ENCODE peak calls at places on chromosomes 2 and 18, in eight cellular contexts. M, W, V, X, Y, Q, P and B are unnamed samples.

GRCh38 chr2:216490061-216490460 is 8.6 kb upstream of the RPL37A start:
- DNase-seq in P (no peak), Y (peak; percentile 86), M (peak; percentile 81), Q (peak; percentile 32), W (no peak), V (no peak), X (peak; percentile 46), B (peak; percentile 51)

GRCh38 chr18:5295231-5295920 is at the start of gene ZBTB14:
- DNase-seq in V (peak; percentile 36), X (peak; percentile 85), P (peak; percentile 88), Y (peak; percentile 8), M (peak; percentile 64), Q (peak; percentile 42), W (peak; percentile 61), B (peak; percentile 35)

GRCh38 chr2:239464166-239465016 is 63.6 kb upstream of the HDAC4 start:
- DNase-seq in X (no peak), Q (no peak), P (no peak), V (no peak), W (no peak), M (no peak), Y (no peak), B (no peak)

GRCh38 chr2:219045937-219046550 is 4.7 kb upstream of the CFAP65 start:
- DNase-seq in M (peak; percentile 35), P (peak; percentile 85), Q (no peak), Y (peak; percentile 27), W (no peak), X (peak; percentile 67), V (no peak), B (peak; percentile 28)

GRCh38 chr18:10216809-10217208 is 237.6 kb upstream of the APCDD1 start:
- DNase-seq in X (no peak), W (no peak), Q (no peak), V (no peak), P (no peak), M (no peak), Y (no peak), B (no peak)

GRCh38 chr2:23009545-23010149 is 375.3 kb upstream of the KLHL29 start:
- DNase-seq in Q (no peak), Y (peak; percentile 23), M (no peak), X (peak; percentile 20), P (no peak), V (no peak), W (no peak), B (no peak)

GRCh38 chr2:235414422-235414821 is 79.4 kb upstream of the AGAP1 start:
- DNase-seq in P (no peak), W (no peak), Y (no peak), M (no peak), Q (no peak), X (no peak), V (no peak), B (no peak)

GRCh38 chr2:200462136-200462710 is 47.6 kb downstream of the KCTD18 start:
- DNase-seq in X (no peak), M (no peak), Q (no peak), V (no peak), P (no peak), W (no peak), Y (no peak), B (no peak)

GRCh38 chr2:121197369-121198091 is 87.5 kb downstream of the TFCP2L1 start:
- DNase-seq in X (peak; percentile 63), W (no peak), P (no peak), V (no peak), M (peak; percentile 60), Y (peak; percentile 66), Q (no peak), B (peak; percentile 95)

GRCh38 chr2:136448435-136448834 is 316.9 kb upstream of the THSD7B start:
- DNase-seq in Y (no peak), Q (no peak), V (no peak), P (no peak), M (no peak), X (no peak), W (no peak), B (no peak)

GRCh38 chr18:9494778-9495302 is 19.5 kb downstream of the RALBP1 start:
- DNase-seq in Q (no peak), W (no peak), X (no peak), Y (peak; percentile 64), V (no peak), M (peak; percentile 71), P (no peak), B (no peak)

GRCh38 chr2:105882920-105883319 is 138.2 kb downstream of the NCK2 start:
- DNase-seq in M (no peak), V (no peak), Q (no peak), Y (no peak), P (no peak), W (no peak), X (no peak), B (no peak)

GRCh38 chr2:228801451-228801850 is 469.6 kb downstream of the PID1 start:
- DNase-seq in X (no peak), W (no peak), V (no peak), P (no peak), Y (no peak), Q (no peak), M (peak; percentile 10), B (no peak)

GRCh38 chr2:105974800-105975199 is 219.3 kb downstream of the UXS1 start:
- DNase-seq in Q (no peak), X (no peak), W (no peak), Y (no peak), V (no peak), P (no peak), M (no peak), B (no peak)

GRCh38 chr18:70301667-70302066 is 12.8 kb downstream of the SOCS6 start:
- DNase-seq in P (no peak), M (no peak), V (no peak), W (no peak), X (no peak), Y (no peak), Q (no peak), B (no peak)

GRCh38 chr18:47263828-47264314 is 12.4 kb upstream of the SKOR2 start:
- DNase-seq in W (no peak), M (peak; percentile 18), P (peak; percentile 65), Y (no peak), X (peak; percentile 43), V (no peak), Q (no peak), B (no peak)

GRCh38 chr2:10457846-10458563 is 9.9 kb upstream of the ODC1 start:
- DNase-seq in Y (no peak), V (no peak), W (no peak), X (peak; percentile 50), Q (no peak), P (no peak), M (peak; percentile 30), B (peak; percentile 90)

GRCh38 chr18:21897811-21898210 is 157.2 kb downstream of the MIB1 start:
- DNase-seq in Q (peak; percentile 27), Y (peak; percentile 36), V (peak; percentile 3), M (peak; percentile 64), W (no peak), X (peak; percentile 57), P (peak; percentile 83), B (peak; percentile 39)

GRCh38 chr2:8694737-8695136 is 12.9 kb downstream of the ID2 start:
- DNase-seq in V (no peak), Y (peak; percentile 54), P (no peak), M (peak; percentile 7), Q (no peak), X (no peak), W (no peak), B (peak; percentile 11)

GRCh38 chr18:22106536-22107292 is 62.7 kb upstream of the GATA6 start:
- DNase-seq in W (no peak), Y (peak; percentile 35), Q (no peak), M (no peak), P (no peak), V (no peak), X (no peak), B (peak; percentile 53)

GRCh38 chr2:162073776-162074578 is at the start of gene DPP4:
- DNase-seq in V (peak; percentile 50), Q (peak; percentile 43), P (peak; percentile 70), Y (no peak), M (peak; percentile 70), X (peak; percentile 70), W (peak; percentile 37), B (no peak)

GRCh38 chr18:22731398-22731797 is 201.7 kb upstream of the RBBP8 start:
- DNase-seq in V (no peak), W (no peak), X (no peak), Q (no peak), Y (peak; percentile 29), M (no peak), P (no peak), B (no peak)

GRCh38 chr18:80185545-80185944 is 61.8 kb downstream of the PARD6G start:
- DNase-seq in X (no peak), P (no peak), W (no peak), Y (no peak), Q (no peak), M (no peak), V (no peak), B (no peak)

GRCh38 chr2:141595531-141595930 is 535.3 kb downstream of the LRP1B start:
- DNase-seq in X (no peak), W (no peak), M (no peak), Y (no peak), P (no peak), Q (no peak), V (no peak), B (no peak)

GRCh38 chr18:62723666-62724281 is 8.4 kb downstream of the PHLPP1 start:
- DNase-seq in Q (no peak), X (no peak), W (no peak), M (no peak), Y (no peak), V (no peak), P (no peak), B (no peak)

GRCh38 chr2:161004379-161004778 is 155.8 kb upstream of the TANK start:
- DNase-seq in V (no peak), X (no peak), Y (peak; percentile 13), W (no peak), M (peak; percentile 44), Q (peak; percentile 31), P (no peak), B (no peak)

GRCh38 chr2:201136889-201137321 is 20.9 kb downstream of the CFLAR start:
- DNase-seq in W (no peak), X (no peak), Y (no peak), M (no peak), Q (no peak), V (no peak), P (no peak), B (no peak)

GRCh38 chr2:228681426-228681825 is 499.9 kb upstream of the SPHKAP start:
- DNase-seq in Y (peak; percentile 66), V (no peak), W (no peak), P (peak; percentile 50), Q (peak; percentile 23), M (peak; percentile 81), X (peak; percentile 21), B (peak; percentile 42)

GRCh38 chr2:228919808-228920207 is 351.3 kb downstream of the PID1 start:
- DNase-seq in Q (no peak), P (no peak), Y (no peak), X (no peak), W (no peak), M (no peak), V (no peak), B (no peak)

GRCh38 chr2:240437861-240438809 is 2.7 kb downstream of the GPC1 start:
- DNase-seq in Y (peak; percentile 62), Q (peak; percentile 9), M (peak; percentile 71), P (peak; percentile 86), W (peak; percentile 60), X (peak; percentile 91), V (peak; percentile 49), B (peak; percentile 60)

GRCh38 chr18:37299471-37300304 is 265.9 kb downstream of the CELF4 start:
- DNase-seq in M (peak; percentile 76), W (no peak), Q (peak; percentile 83), Y (peak; percentile 94), V (no peak), X (peak; percentile 85), P (no peak), B (peak; percentile 91)

GRCh38 chr2:75607988-75608683 is 38.4 kb upstream of the MRPL19 start:
- DNase-seq in Y (no peak), P (peak; percentile 44), M (peak; percentile 44), Q (no peak), V (no peak), X (no peak), W (no peak), B (no peak)

GRCh38 chr18:73897517-73897916 is 250.1 kb downstream of the FBXO15 start:
- DNase-seq in X (no peak), W (no peak), V (no peak), M (no peak), Q (no peak), P (no peak), Y (no peak), B (no peak)

GRCh38 chr2:62641410-62641843 is 64.1 kb upstream of the EHBP1 start:
- DNase-seq in Y (no peak), Q (no peak), P (no peak), W (no peak), X (no peak), V (no peak), M (no peak), B (no peak)